ENCODE peak calls at places on chromosomes 16 and 17, in four cellular contexts. D is GM12878, K is K562, Y is GM12891. G is an unnamed sample.

GRCh38 chr16:593406-593805 is 3.5 kb downstream of the RAB40C start:
- DNase-seq in D (no peak), K (no peak), Y (no peak), G (no peak)

GRCh38 chr17:40915721-40916256 is 21.7 kb downstream of the KRT23 start:
- DNase-seq in D (peak), K (no peak), Y (no peak), G (no peak)

GRCh38 chr16:89720859-89721643 is at the start of the genes VPS9D1 and ZNF276:
- DNase-seq in K (peak), Y (peak), D (no peak), G (peak)

GRCh38 chr17:82892869-82893565 is 53.2 kb upstream of the ZNF750 start:
- DNase-seq in D (no peak), K (no peak), Y (no peak), G (no peak)

GRCh38 chr16:26721290-26721689 is 345.4 kb upstream of the C16orf82 start:
- DNase-seq in Y (no peak), D (no peak), K (no peak), G (no peak)

GRCh38 chr16:81582655-81583441 is 138.2 kb downstream of the CMIP start:
- DNase-seq in Y (no peak), K (no peak), D (no peak), G (no peak)

GRCh38 chr16:73878616-73879015 is 418.0 kb upstream of the PSMD7 start:
- DNase-seq in Y (peak), D (peak), K (peak), G (no peak)

GRCh38 chr16:76573281-76573680 is 296.1 kb downstream of the CNTNAP4 start:
- DNase-seq in D (no peak), K (no peak), Y (no peak), G (no peak)

GRCh38 chr16:27508476-27508875 is 41.2 kb downstream of the GTF3C1 start:
- DNase-seq in D (no peak), K (no peak), Y (no peak), G (no peak)

GRCh38 chr17:79027274-79027924 is 3.4 kb downstream of the C1QTNF1 start:
- DNase-seq in Y (no peak), K (peak), D (no peak), G (no peak)

GRCh38 chr16:85436636-85437160 is 176.4 kb upstream of the GSE1 start:
- DNase-seq in K (peak), Y (no peak), D (no peak), G (no peak)

GRCh38 chr16:50252874-50253510 is 13.4 kb upstream of the ADCY7 start:
- DNase-seq in Y (no peak), D (no peak), K (no peak), G (no peak)

GRCh38 chr17:80068301-80069160 is 32.1 kb downstream of the CCDC40 start:
- DNase-seq in D (no peak), Y (no peak), K (peak), G (no peak)

GRCh38 chr16:65771707-65772106 is 594.8 kb upstream of the CDH5 start:
- DNase-seq in K (no peak), Y (no peak), D (no peak), G (no peak)

GRCh38 chr17:74452841-74453661 is 13.4 kb upstream of the CD300A start:
- DNase-seq in K (no peak), Y (no peak), D (no peak), G (no peak)

GRCh38 chr17:52106638-52107261 is 51.8 kb downstream of the CA10 start:
- DNase-seq in D (no peak), Y (peak), K (peak), G (peak)

GRCh38 chr17:47315451-47316266 is 8.1 kb upstream of the EFCAB13 start:
- DNase-seq in D (peak), K (peak), Y (no peak), G (peak)

GRCh38 chr17:79843475-79843916 is 4.3 kb upstream of the CBX4 start:
- DNase-seq in Y (no peak), D (no peak), K (no peak), G (no peak)

GRCh38 chr16:23196577-23196976 is 14.0 kb downstream of the SCNN1G start:
- DNase-seq in D (no peak), K (no peak), Y (no peak), G (no peak)

GRCh38 chr16:23835390-23836077 is at the start of gene PRKCB:
- DNase-seq in D (no peak), K (peak), Y (peak), G (peak)

GRCh38 chr17:601462-602303 is 113.0 kb downstream of the VPS53 start:
- DNase-seq in D (no peak), K (peak), Y (no peak), G (peak)

GRCh38 chr16:68257906-68258800 is 6.2 kb upstream of the SLC7A6 start:
- DNase-seq in Y (no peak), K (no peak), D (no peak), G (peak)

GRCh38 chr17:45948881-45949624 is 50.0 kb upstream of the STH start:
- DNase-seq in Y (peak), D (no peak), K (peak), G (peak)

GRCh38 chr17:38547439-38547838 is 58.3 kb downstream of the SRCIN1 start:
- DNase-seq in Y (no peak), D (no peak), K (no peak), G (peak)

GRCh38 chr17:60327122-60327869 is 64.6 kb downstream of the USP32 start:
- DNase-seq in K (no peak), Y (no peak), D (no peak), G (no peak)
- TF ChIP-seq SPI1 in K (no peak), Y (no peak), D (no peak), G (no peak)

DNA sequence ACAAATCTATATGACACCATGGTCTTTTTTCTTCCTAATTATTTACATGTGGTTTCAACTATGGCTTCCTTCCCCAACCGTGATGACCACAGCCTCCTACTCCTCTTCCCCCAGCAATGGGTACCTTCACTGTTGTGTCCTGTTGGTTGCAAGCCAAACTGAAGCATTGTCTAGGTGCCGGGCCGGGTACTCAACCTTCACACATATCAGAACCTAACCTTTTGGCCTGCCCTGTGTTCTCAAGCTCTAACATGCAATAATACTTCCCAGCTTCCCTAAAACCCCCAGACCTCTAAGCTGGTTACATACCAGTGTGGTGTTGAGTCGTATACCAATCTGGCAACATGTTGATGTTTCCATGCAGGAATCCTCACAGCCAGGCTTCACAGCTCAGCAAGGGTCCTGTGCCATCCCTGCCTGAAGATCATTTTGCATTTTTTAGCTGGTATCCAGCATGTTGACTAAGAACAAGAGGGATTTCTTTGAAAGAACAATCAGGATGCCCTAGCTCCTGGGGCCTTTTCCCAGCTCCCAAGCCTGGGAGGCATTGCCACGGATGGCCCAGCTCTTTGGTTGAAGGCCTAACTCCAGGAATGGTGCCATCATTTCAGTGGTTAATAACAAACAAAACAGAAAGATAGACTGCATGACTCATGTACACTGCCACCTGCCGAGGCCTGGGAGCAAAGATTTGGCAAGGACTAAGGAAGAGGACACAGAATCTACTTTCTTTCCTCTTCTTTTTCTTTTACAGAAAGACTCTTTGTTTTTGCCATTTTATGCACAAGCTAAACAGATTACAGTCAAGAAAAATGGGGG is 373.7 kb upstream of the SALL1 start:
- DNase-seq in D (no peak), K (no peak), Y (no peak), G (no peak)
- TF ChIP-seq SPI1 in D (no peak), K (no peak), Y (no peak), G (no peak)

GRCh38 chr17:64123114-64123513 is 6.8 kb downstream of the ERN1 start:
- DNase-seq in Y (no peak), D (no peak), K (no peak), G (no peak)

GRCh38 chr17:64115871-64116534 is 13.9 kb downstream of the ERN1 start:
- DNase-seq in K (no peak), Y (no peak), D (no peak), G (no peak)

GRCh38 chr17:64120159-64120558 is 9.8 kb downstream of the ERN1 start:
- DNase-seq in Y (no peak), K (no peak), D (no peak), G (no peak)

GRCh38 chr17:64115043-64115698 is 14.8 kb downstream of the ERN1 start:
- DNase-seq in K (no peak), Y (no peak), D (no peak), G (no peak)

DNA sequence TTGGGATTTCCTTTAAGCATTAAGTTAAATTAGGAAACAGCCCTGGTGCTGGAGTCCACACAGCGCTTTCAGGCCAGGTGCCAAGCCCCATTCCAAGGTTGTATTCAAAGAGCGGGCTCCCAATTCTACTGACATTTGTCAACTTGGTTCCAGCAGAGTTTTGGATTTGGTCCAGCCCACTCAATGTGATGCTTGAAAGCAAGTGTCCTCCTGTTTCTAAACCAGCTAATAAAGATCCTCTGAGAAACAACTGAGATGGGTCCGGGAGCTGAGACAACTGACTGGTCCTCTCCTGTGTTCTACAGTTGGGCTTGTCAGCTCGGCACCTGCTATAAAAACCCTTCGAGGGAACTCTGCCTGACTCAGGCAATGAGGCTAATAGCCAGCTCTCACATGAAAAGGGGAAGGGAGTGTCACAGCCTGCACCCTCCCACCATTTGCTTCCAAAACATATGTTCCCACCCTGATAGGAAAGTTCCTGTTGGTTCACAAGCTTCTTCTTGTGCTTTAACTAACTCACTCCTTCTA is 11.4 kb downstream of the ERN1 start:
- DNase-seq in K (peak), Y (no peak), D (no peak), G (peak)
- TF ChIP-seq SPI1 in K (peak), Y (peak), D (no peak), G (peak)

GRCh38 chr17:28807925-28808641 is 34.5 kb downstream of the FAM222B start:
- DNase-seq in Y (no peak), D (no peak), K (no peak), G (no peak)
- TF ChIP-seq SPI1 in Y (no peak), D (no peak), K (no peak), G (no peak)

GRCh38 chr17:5783851-5784250 is 199.5 kb upstream of the NLRP1 start:
- DNase-seq in K (no peak), Y (no peak), D (no peak), G (no peak)

GRCh38 chr17:5785867-5786509 is 201.7 kb upstream of the NLRP1 start:
- DNase-seq in D (peak), K (no peak), Y (no peak), G (no peak)

GRCh38 chr17:5784791-5785190 is 200.5 kb upstream of the NLRP1 start:
- DNase-seq in Y (no peak), D (no peak), K (no peak), G (no peak)

GRCh38 chr17:5786510-5786875 is 202.2 kb upstream of the NLRP1 start:
- DNase-seq in K (no peak), Y (no peak), D (no peak), G (no peak)

DNA sequence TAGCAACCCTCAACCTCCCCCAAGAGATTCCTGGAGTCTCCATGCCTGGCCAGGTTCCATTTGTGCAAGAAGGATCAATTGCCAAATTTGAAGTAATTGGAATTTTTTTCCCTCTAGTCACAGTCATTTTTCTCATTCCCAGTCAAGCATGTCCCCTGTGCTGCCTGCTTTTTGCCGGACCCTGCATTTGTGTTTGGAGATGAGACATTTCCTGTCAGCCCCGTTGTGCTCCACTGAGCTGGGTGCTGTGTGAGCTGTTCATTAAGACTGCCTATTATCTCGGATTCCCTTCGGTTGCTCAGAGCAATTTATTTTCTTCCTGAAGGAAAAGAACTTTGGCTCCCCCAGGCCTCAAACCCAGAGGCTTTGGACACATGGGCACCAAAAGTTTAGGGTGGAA is 201.0 kb upstream of the NLRP1 start:
- DNase-seq in Y (no peak), D (peak), K (no peak), G (no peak)
- TF ChIP-seq SPI1 in Y (no peak), D (no peak), K (no peak), G (no peak)

GRCh38 chr17:35891273-35891672 is 11.1 kb upstream of the CCL5 start:
- DNase-seq in Y (no peak), D (no peak), K (no peak), G (no peak)

GRCh38 chr17:35890774-35891155 is 10.6 kb upstream of the CCL5 start:
- DNase-seq in Y (no peak), K (no peak), D (no peak), G (no peak)

GRCh38 chr17:35893751-35894150 is 13.6 kb upstream of the CCL5 start:
- DNase-seq in D (no peak), Y (no peak), K (no peak), G (no peak)

GRCh38 chr17:35894206-35894605 is 14.0 kb upstream of the CCL5 start:
- DNase-seq in Y (no peak), K (no peak), D (no peak), G (no peak)

GRCh38 chr17:35892091-35892637 is 12.0 kb upstream of the CCL5 start:
- DNase-seq in Y (no peak), D (no peak), K (no peak), G (peak)
- TF ChIP-seq SPI1 in Y (peak), D (peak), K (no peak), G (no peak)

GRCh38 chr17:77527836-77528505 is 387.2 kb downstream of the SEC14L1 start:
- DNase-seq in K (no peak), D (no peak), Y (no peak), G (no peak)

GRCh38 chr17:77530591-77530990 is 389.8 kb downstream of the SEC14L1 start:
- DNase-seq in D (no peak), Y (no peak), K (no peak), G (no peak)

GRCh38 chr17:77527394-77527793 is 386.6 kb downstream of the SEC14L1 start:
- DNase-seq in Y (no peak), K (no peak), D (no peak), G (no peak)

GRCh38 chr17:77529328-77529650 is 388.5 kb downstream of the SEC14L1 start:
- DNase-seq in K (no peak), Y (no peak), D (no peak), G (no peak)

DNA sequence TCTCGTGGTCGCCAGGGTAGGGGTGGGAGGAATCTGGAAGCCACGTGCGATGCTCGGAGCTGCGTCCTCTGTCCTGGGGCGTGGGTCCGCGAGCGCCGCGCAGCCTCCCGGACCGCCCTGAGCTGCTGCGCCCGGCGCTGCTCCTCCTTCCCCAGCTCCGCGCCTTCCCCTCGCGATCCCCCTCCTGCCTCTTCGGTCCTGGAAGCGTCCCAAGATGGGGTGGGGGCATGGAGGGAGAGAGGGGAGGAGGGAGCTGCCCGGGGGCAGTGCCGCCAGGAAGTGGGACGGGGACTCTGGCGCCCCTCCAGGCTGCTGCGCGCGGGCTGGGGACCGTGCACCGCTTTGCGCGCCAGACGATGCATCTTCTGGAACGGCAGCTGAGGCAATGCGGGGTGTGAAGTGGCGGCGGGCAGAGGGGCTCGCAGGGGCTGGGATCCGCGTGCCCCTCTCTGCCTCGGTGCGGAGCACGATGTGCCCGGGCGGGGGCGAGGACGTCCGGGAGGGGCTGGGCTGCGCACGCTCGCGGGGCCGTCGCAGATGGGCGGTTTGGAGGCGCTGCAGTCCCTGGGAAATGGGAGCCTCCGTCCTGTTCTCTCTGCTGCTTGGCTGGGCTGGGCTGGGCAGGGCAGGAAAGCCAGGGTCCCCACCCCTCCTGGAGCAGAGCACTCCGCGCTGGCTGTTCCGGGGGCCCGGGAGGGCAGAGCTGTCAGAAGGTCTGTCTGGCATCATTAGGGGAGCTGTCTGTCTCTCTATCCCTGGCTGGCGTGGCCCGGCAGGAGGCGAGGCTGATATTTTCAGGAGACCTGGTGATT is 388.0 kb downstream of the SEC14L1 start:
- DNase-seq in D (no peak), K (no peak), Y (no peak), G (no peak)
- TF ChIP-seq SPI1 in D (no peak), K (no peak), Y (no peak), G (no peak)

GRCh38 chr17:15456972-15457722 is 10.3 kb downstream of the CDRT4 start:
- DNase-seq in D (no peak), Y (no peak), K (no peak), G (no peak)

GRCh38 chr17:15457723-15458094 is 9.7 kb downstream of the CDRT4 start:
- DNase-seq in D (no peak), Y (no peak), K (no peak), G (no peak)

GRCh38 chr17:15453782-15454181 is 13.6 kb downstream of the CDRT4 start:
- DNase-seq in Y (no peak), K (no peak), D (no peak), G (no peak)

GRCh38 chr17:15454328-15454727 is 13.1 kb downstream of the CDRT4 start:
- DNase-seq in Y (no peak), K (no peak), D (no peak), G (no peak)

DNA sequence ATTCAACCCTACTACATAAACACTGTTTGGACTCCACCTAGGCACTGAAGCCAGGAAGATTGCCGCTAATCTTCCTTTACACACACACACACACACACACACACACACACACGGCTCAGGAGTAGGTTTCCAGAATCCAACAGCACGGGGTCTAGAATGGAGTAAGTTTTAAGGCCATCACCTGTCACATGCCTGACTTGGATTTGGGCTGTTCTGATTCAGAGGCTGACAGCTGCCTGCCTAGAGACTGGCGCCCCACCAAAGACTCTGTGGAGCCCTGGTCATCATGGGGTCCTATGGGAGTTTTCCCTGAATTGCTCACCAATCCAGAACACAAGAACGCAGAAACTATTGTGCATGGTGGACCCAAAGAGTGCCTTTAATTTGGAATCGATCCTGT is 10.9 kb downstream of the CDRT4 start:
- DNase-seq in Y (no peak), D (no peak), K (no peak), G (no peak)
- TF ChIP-seq SPI1 in Y (no peak), D (no peak), K (no peak), G (no peak)

G was measured in HL-60.